ENCODE peak calls at places on chromosomes 7 and 10, in four cellular contexts. M is fibroblast of lung, F is sigmoid colon, V is gastrocnemius medialis. Q is an unnamed sample.
A peak's percentile ranks its signal among the peaks of the same experiment; 100 is the strongest.

GRCh38 chr7:129569326-129569725 is 42.2 kb upstream of the NRF1 start:
- DNase-seq in M (no peak), F (no peak), V (no peak), Q (no peak)

GRCh38 chr10:5233324-5233723 is 36.7 kb downstream of the AKR1C4 start:
- DNase-seq in M (no peak), F (no peak), V (no peak), Q (no peak)

GRCh38 chr7:135189961-135190360 is 19.5 kb upstream of the CYREN start:
- DNase-seq in M (no peak), F (no peak), V (no peak), Q (no peak)

GRCh38 chr10:48774416-48775205 is 89.9 kb downstream of the WDFY4 start:
- DNase-seq in M (no peak), F (no peak), V (no peak), Q (no peak)

GRCh38 chr10:79310217-79310865 is 36.9 kb upstream of the PPIF start:
- DNase-seq in M (no peak), F (no peak), V (no peak), Q (no peak)

GRCh38 chr7:151244156-151244870 is 4.2 kb downstream of the SMARCD3 start:
- DNase-seq in M (peak; percentile 60), F (no peak), V (no peak), Q (no peak)

GRCh38 chr7:55432937-55433784 is 68.0 kb downstream of the LANCL2 start:
- DNase-seq in M (peak; percentile 58), F (no peak), V (no peak), Q (no peak)

GRCh38 chr10:43057231-43057711 is 19.6 kb upstream of the RET start:
- DNase-seq in M (no peak), F (peak; percentile 24), V (no peak), Q (no peak)

GRCh38 chr10:79147796-79148451 is 79.2 kb downstream of the ZMIZ1 start:
- DNase-seq in M (no peak), F (no peak), V (no peak), Q (no peak)

GRCh38 chr10:47366731-47367460 is 17.2 kb downstream of the ZNF488 start:
- DNase-seq in M (no peak), F (no peak), V (no peak), Q (peak; percentile 19)

GRCh38 chr7:8597565-8597964 is 164.2 kb downstream of the NXPH1 start:
- DNase-seq in M (no peak), F (no peak), V (no peak), Q (no peak)

GRCh38 chr10:89378006-89378627 is at the start of gene IFIT1B:
- DNase-seq in M (no peak), F (no peak), V (no peak), Q (no peak)

GRCh38 chr7:137692399-137692798 is 154.4 kb downstream of the DGKI start:
- DNase-seq in M (no peak), F (no peak), V (no peak), Q (no peak)

GRCh38 chr10:3579845-3580244 is 205.2 kb downstream of the KLF6 start:
- DNase-seq in M (no peak), F (no peak), V (no peak), Q (no peak)

GRCh38 chr10:69901623-69902505 is 100.2 kb downstream of the COL13A1 start:
- DNase-seq in M (peak; percentile 47), F (no peak), V (peak; percentile 46), Q (peak; percentile 51)

GRCh38 chr10:88089498-88089897 is 226.1 kb downstream of the PTEN start:
- DNase-seq in M (no peak), F (no peak), V (no peak), Q (no peak)

GRCh38 chr7:27156901-27157716 is 634 bp upstream of the HOXA7 start:
- DNase-seq in M (no peak), F (peak; percentile 74), V (no peak), Q (no peak)

GRCh38 chr10:80284522-80284921 is 4.9 kb downstream of the MAT1A start:
- DNase-seq in M (no peak), F (no peak), V (no peak), Q (no peak)

GRCh38 chr10:86964847-86965190 is 3.5 kb upstream of the ADIRF start:
- DNase-seq in M (no peak), F (no peak), V (no peak), Q (peak; percentile 49)

GRCh38 chr10:25815236-25815635 is 118.8 kb upstream of the MYO3A start:
- DNase-seq in M (peak; percentile 1), F (no peak), V (no peak), Q (no peak)

GRCh38 chr10:48608279-48608681 is 3.4 kb upstream of the ARHGAP22 start:
- DNase-seq in M (peak; percentile 31), F (no peak), V (no peak), Q (peak; percentile 56)

GRCh38 chr10:131058799-131059198 is 252.7 kb downstream of the TCERG1L start:
- DNase-seq in M (no peak), F (no peak), V (no peak), Q (no peak)

GRCh38 chr7:574661-575395 is 55.2 kb upstream of the PDGFA start:
- DNase-seq in M (no peak), F (no peak), V (no peak), Q (no peak)

GRCh38 chr10:101672536-101672935 is 22.4 kb downstream of the FBXW4 start:
- DNase-seq in M (no peak), F (no peak), V (peak; percentile 43), Q (no peak)

GRCh38 chr10:50850576-50851340 is 34.7 kb downstream of the A1CF start:
- DNase-seq in M (peak; percentile 8), F (no peak), V (no peak), Q (no peak)
- H3K4me1 ChIP-seq in M (peaks cover 3% of the 10 kb centered on the region), F (no peaks in the 10 kb centered on the region), V (no peaks in the 10 kb centered on the region), Q (no peaks in the 10 kb centered on the region)

GRCh38 chr10:71712572-71713134 is 6.9 kb downstream of the C10orf105 start:
- DNase-seq in M (no peak), F (no peak), V (no peak), Q (no peak)
- H3K4me1 ChIP-seq in M (peaks cover 16% of the 10 kb centered on the region), F (peaks cover 38% of the 10 kb centered on the region), V (peaks cover 28% of the 10 kb centered on the region), Q (peaks cover 3% of the 10 kb centered on the region)

GRCh38 chr10:132542086-132542775 is 4.6 kb downstream of the INPP5A start:
- DNase-seq in M (no peak), F (peak; percentile 72), V (no peak), Q (peak; percentile 67)
- H3K4me1 ChIP-seq in M (peaks cover 12% of the 10 kb centered on the region), F (peaks cover 80% of the 10 kb centered on the region), V (peaks cover 54% of the 10 kb centered on the region), Q (peaks cover 88% of the 10 kb centered on the region)

DNA sequence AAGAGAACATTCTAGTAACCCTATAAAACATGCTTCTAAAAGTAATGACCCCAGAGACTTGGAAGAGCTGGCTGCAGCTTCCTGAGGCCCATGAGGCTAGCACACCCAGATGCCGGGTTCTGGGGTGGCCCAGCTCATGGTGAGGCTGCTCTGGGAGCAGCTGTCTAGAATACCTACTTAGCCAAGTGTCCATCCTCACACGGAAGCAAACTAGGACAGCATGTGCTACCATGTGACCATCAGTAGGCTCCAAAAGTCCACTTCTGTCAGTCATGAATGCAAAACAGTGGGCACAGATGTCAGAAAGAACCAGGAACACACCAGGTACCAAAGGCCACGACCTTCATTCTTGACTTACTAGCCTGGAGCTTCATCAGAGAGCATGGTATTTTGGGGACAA is 32.4 kb downstream of the CTBP2 start:
- DNase-seq in M (no peak), F (no peak), V (peak; percentile 83), Q (no peak)
- H3K4me1 ChIP-seq in M (peaks cover 15% of the 10 kb centered on the region), F (peaks cover 40% of the 10 kb centered on the region), V (peaks cover 97% of the 10 kb centered on the region), Q (no peaks in the 10 kb centered on the region)

GRCh38 chr7:91941450-91941849 is 788 bp downstream of the AKAP9 start:
- DNase-seq in M (peak; percentile 43), F (no peak), V (peak; percentile 59), Q (no peak)
- H3K4me1 ChIP-seq in M (no peaks in the 10 kb centered on the region), F (peaks cover 28% of the 10 kb centered on the region), V (peaks cover 41% of the 10 kb centered on the region), Q (no peaks in the 10 kb centered on the region)

DNA sequence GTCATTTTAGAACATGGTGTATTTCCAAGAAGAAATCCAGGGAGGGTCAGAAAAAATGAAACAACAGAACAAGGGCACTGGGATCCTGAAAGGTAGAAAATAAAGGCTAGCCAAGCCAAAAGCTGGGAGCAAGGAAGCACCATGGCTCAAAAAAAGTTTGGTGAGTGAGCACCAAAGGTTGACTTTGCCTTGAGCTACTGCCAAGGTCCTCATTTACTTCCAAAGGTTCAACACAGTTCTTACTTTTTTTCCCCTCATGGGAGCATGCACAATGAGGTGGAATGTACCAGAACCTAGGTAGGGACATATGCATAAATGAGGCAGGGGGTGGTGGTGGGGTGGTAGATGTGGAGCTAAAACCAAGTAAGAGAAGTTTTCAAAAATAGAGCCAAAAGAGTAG is 182.8 kb downstream of the CPEB3 start:
- DNase-seq in M (no peak), F (no peak), V (no peak), Q (no peak)
- H3K4me1 ChIP-seq in M (peaks cover 2% of the 10 kb centered on the region), F (no peaks in the 10 kb centered on the region), V (peaks cover 57% of the 10 kb centered on the region), Q (no peaks in the 10 kb centered on the region)